ENCODE peak calls at places on chromosomes 7 and 10, in nine cellular contexts. Q is SK-N-SH; X is naive thymus-derived CD4-positive, alpha-beta T cell; K is fibroblast of lung; R is A549; W is cardiac muscle cell; H is PC-9; S is tibial artery; V is heart right ventricle. L is an unnamed sample.

GRCh38 chr7:1937252-1937605 is 267.2 kb downstream of the ELFN1 start:
- DNase-seq in Q (no peak), X (no peak), K (no peak), R (no peak), W (no peak), H (no peak), S (no peak), V (no peak), L (no peak)

GRCh38 chr7:106812027-106812643 is 52.9 kb upstream of the PIK3CG start:
- DNase-seq in Q (no peak), X (no peak), K (peak; percentile 10), R (no peak), W (no peak), H (no peak), S (peak; percentile 67), V (peak; percentile 39), L (no peak)

GRCh38 chr7:522071-522937 is 2.7 kb upstream of the PDGFA start:
- DNase-seq in Q (no peak), X (no peak), K (peak; percentile 57), R (no peak), W (peak; percentile 60), H (peak; percentile 66), S (no peak), V (peak; percentile 78), L (no peak)

GRCh38 chr7:20539201-20539600 is 76.3 kb upstream of the ABCB5 start:
- DNase-seq in Q (no peak), X (no peak), K (peak; percentile 17), R (peak; percentile 4), W (no peak), H (no peak), S (no peak), V (no peak), L (no peak)

GRCh38 chr10:88456730-88457129 is 126.4 kb downstream of the RNLS start:
- DNase-seq in Q (no peak), X (no peak), K (peak; percentile 78), R (no peak), W (peak; percentile 91), H (no peak), S (no peak), V (no peak), L (no peak)

GRCh38 chr7:1695800-1696454 is 25.9 kb downstream of the ELFN1 start:
- DNase-seq in Q (peak; percentile 33), X (no peak), K (no peak), R (no peak), W (no peak), H (no peak), S (peak; percentile 28), V (no peak), L (no peak)

GRCh38 chr7:100208911-100209408 is 10.8 kb upstream of the PVRIG start:
- DNase-seq in Q (no peak), X (no peak), K (no peak), R (no peak), W (no peak), H (no peak), S (no peak), V (no peak), L (no peak)

GRCh38 chr10:34187201-34187600 is 627.9 kb downstream of the PARD3 start:
- DNase-seq in Q (no peak), X (no peak), K (peak; percentile 89), R (no peak), W (peak; percentile 26), H (no peak), S (no peak), V (no peak), L (no peak)

GRCh38 chr10:44516941-44517340 is 132.0 kb upstream of the CXCL12 start:
- DNase-seq in Q (no peak), X (no peak), K (no peak), R (no peak), W (no peak), H (no peak), S (no peak), V (no peak), L (no peak)

GRCh38 chr10:96125142-96125515 is 5.0 kb upstream of the ZNF518A start:
- DNase-seq in Q (no peak), X (no peak), K (no peak), R (no peak), W (peak; percentile 33), H (no peak), S (no peak), V (no peak), L (no peak)

GRCh38 chr10:1552415-1552814 is 184.9 kb downstream of the ADARB2 start:
- DNase-seq in Q (no peak), X (no peak), K (no peak), R (no peak), W (no peak), H (no peak), S (no peak), V (no peak), L (no peak)

GRCh38 chr10:1551636-1552338 is 185.5 kb downstream of the ADARB2 start:
- DNase-seq in Q (peak; percentile 38), X (no peak), K (no peak), R (no peak), W (no peak), H (no peak), S (peak; percentile 55), V (no peak), L (no peak)

GRCh38 chr10:1550616-1551015 is 186.7 kb downstream of the ADARB2 start:
- DNase-seq in Q (no peak), X (no peak), K (no peak), R (no peak), W (no peak), H (no peak), S (no peak), V (no peak), L (no peak)

GRCh38 chr10:1553951-1554350 is 183.4 kb downstream of the ADARB2 start:
- DNase-seq in Q (no peak), X (no peak), K (no peak), R (no peak), W (no peak), H (no peak), S (no peak), V (no peak), L (no peak)

DNA sequence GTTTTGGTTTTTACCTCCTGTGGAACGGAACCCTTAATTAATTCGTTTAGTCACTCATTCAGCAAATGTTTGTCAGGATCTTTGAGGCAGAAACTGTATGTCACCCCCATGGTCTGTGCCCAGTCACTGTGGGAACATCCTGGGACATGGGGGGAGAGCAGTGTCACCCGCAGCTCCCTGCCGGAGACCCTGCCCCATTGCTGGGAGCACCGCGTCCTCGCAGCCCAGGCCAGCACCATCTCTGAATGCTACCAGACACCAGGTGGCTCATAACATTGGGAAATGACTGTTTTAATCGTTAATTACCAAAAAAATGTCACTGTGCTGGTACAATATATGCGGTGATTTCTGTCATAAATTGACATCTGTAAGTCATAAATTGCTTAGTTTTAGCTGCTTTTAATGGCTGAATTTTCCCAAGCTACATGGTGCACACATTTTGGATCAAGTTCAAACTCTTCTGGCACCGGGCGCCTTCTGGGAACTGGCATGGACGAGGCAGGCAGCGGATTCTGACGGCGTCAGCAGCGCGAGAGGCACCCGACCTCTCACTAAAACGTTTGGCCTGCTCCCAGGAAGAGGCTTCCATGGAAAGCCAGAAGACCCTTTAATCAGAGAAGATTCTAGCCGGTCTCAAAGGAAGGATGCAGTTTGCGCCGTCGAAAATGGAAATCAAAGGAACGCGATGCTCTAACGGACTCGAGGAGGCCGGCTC is 184.3 kb downstream of the ADARB2 start:
- DNase-seq in Q (no peak), X (no peak), K (no peak), R (no peak), W (no peak), H (no peak), S (no peak), V (no peak), L (no peak)
- H3K9me3 ChIP-seq in Q (no peaks in the 10 kb centered on the region), X (no peaks in the 10 kb centered on the region), K (no peaks in the 10 kb centered on the region), R (no peaks in the 10 kb centered on the region), W (no peaks in the 10 kb centered on the region), H (no peaks in the 10 kb centered on the region), S (no peaks in the 10 kb centered on the region), V (no peaks in the 10 kb centered on the region), L (no peaks in the 10 kb centered on the region)

DNA sequence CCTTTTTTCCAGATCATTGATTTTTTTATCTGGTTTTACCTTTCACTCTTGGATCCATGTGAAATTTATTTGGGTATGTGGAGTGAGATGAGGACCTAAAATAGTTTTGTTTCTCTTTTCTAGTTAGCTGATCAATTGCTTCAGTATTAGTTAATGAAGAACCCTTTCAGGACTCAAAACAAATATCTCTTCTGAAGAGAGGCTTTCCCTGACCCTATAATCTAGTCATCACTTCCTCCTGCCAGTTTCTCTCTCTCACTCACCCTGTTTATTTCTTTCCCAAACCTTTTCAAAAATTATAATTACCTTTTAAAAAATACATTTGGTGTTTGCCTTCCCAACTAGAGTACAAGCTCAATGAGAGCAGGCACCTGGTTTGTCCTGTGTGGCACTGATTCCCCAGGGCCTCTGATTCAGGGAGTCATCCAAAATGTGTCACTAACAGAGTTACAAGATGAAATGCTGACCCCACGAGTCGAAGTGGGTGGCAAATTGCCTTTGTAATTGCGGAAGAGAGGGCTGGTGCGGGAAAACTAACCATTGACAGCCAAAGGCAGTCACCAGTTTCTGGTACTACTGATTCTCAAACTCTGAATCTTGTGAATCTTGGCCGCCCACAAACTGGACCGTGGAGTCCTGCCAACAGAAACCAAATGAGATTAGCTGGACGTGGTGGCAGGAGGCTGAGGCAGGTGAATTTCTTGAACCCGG is 2.4 kb downstream of the TMEM140 start:
- DNase-seq in Q (no peak), X (no peak), K (no peak), R (no peak), W (no peak), H (no peak), S (no peak), V (peak; percentile 27), L (no peak)
- H3K27ac ChIP-seq in Q (no peak overlapping the region), X (no peak overlapping the region), K (no peak overlapping the region), R (no peak overlapping the region), W (no peak overlapping the region), H (no peak overlapping the region), S (peak overlapping the region; percentile 93), V (peak overlapping the region; percentile 87), L (no peak overlapping the region)

DNA sequence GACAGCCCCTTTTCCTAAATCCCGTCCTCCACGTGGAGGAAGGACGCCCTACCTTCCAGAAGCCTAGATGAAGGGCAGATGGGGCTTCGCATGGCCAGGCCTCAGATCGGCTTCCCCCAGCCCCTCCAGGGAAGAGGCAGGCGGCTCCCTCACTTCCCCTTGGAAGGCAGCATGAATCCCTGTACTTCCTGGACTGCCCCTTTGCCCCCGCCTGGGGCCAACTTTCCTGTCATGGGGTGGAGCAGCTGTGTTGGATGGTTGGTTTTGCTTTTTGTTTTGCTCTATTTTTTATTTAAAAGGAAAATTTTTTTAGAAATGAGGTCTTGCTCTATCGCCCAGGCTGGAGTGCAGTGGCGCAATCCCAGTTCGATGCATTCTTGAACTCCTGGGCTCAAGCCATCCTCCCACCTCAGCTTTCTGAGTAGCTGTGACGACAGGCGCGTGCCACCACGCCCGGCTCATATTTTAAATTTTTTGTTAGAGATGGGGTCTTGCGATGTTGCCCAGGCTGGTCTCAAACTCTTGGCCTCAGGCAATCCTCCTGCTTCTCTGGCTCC is 27.2 kb downstream of the GTF2IRD1 start:
- DNase-seq in Q (no peak), X (no peak), K (peak; percentile 79), R (no peak), W (peak; percentile 91), H (peak; percentile 78), S (peak; percentile 89), V (peak; percentile 36), L (no peak)
- H3K4me3 ChIP-seq in Q (peak overlapping the region; percentile 28), X (no peak overlapping the region), K (peak overlapping the region; percentile 32), R (no peak overlapping the region), W (no peak overlapping the region), H (no peak overlapping the region), S (peak overlapping the region; percentile 45), V (peak overlapping the region; percentile 50), L (no peak overlapping the region)

DNA sequence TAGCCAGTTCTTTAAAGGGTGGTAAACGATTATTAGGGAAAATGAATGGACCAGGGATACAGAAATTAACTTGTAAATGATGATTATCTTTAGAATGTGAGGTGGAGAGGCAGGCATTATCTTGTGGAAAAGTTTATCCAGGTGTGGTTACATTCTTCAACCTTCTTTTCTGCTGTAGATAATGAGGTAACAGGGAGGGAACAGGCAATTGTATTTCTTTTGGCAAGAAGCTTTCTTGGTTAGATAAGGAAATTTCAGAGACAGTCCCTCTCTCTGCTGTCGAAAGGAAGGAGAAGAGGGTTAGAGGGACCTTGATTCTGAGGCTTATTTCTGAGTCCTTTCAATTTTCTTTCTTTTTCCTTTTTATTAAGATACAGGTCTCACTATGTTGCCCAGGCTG is 32.1 kb downstream of the MRPL32 start:
- DNase-seq in Q (no peak), X (no peak), K (no peak), R (no peak), W (no peak), H (no peak), S (no peak), V (no peak), L (no peak)
- H3K9me3 ChIP-seq in Q (no peaks in the 10 kb centered on the region), X (no peaks in the 10 kb centered on the region), K (no peaks in the 10 kb centered on the region), R (no peaks in the 10 kb centered on the region), W (no peaks in the 10 kb centered on the region), H (no peaks in the 10 kb centered on the region), S (no peaks in the 10 kb centered on the region), V (no peaks in the 10 kb centered on the region), L (no peaks in the 10 kb centered on the region)

L was measured in effector memory CD4-positive, alpha-beta T cell.